ENCODE peak calls at places on chromosomes 13 and 19, in four cellular contexts. One of them, this sample, is unnamed.

GRCh38 chr13:64255988-64256387 is 2840.3 kb upstream of the PCDH20 start:
- DNase-seq in GM12878: no peak
- DNase-seq in K562: no peak
- DNase-seq in GM12891: no peak
- DNase-seq in this sample: no peak

GRCh38 chr13:41427700-41428099 is 29.6 kb upstream of the RGCC start:
- DNase-seq in GM12878: no peak
- DNase-seq in K562: no peak
- DNase-seq in GM12891: no peak
- DNase-seq in this sample: no peak

GRCh38 chr19:18453269-18454024 is 15.5 kb upstream of the ISYNA1 start:
- DNase-seq in GM12878: no peak
- DNase-seq in K562: no peak
- DNase-seq in GM12891: no peak
- DNase-seq in this sample: no peak

GRCh38 chr19:310141-310651 is 19.0 kb upstream of the PLPP2 start:
- DNase-seq in GM12878: no peak
- DNase-seq in K562: no peak
- DNase-seq in GM12891: no peak
- DNase-seq in this sample: no peak

GRCh38 chr13:85659493-85659892 is 139.7 kb downstream of the SLITRK6 start:
- DNase-seq in GM12878: no peak
- DNase-seq in K562: no peak
- DNase-seq in GM12891: no peak
- DNase-seq in this sample: no peak

GRCh38 chr19:48510421-48511268 is 990 bp downstream of the LMTK3 start:
- DNase-seq in GM12878: no peak
- DNase-seq in K562: peak
- DNase-seq in GM12891: no peak
- DNase-seq in this sample: peak

GRCh38 chr19:18518639-18519038 is 3.2 kb downstream of the ELL start:
- DNase-seq in GM12878: no peak
- DNase-seq in K562: no peak
- DNase-seq in GM12891: no peak
- DNase-seq in this sample: no peak

GRCh38 chr19:13838943-13839192 is 38.1 kb upstream of the NANOS3 start:
- DNase-seq in GM12878: no peak
- DNase-seq in K562: peak
- DNase-seq in GM12891: no peak
- DNase-seq in this sample: no peak

GRCh38 chr13:113802761-113803160 is 43.7 kb downstream of the TMEM255B start:
- DNase-seq in GM12878: no peak
- DNase-seq in K562: no peak
- DNase-seq in GM12891: no peak
- DNase-seq in this sample: no peak

GRCh38 chr19:14361824-14362223 is 19.4 kb upstream of the ADGRE5 start:
- DNase-seq in GM12878: no peak
- DNase-seq in K562: peak
- DNase-seq in GM12891: no peak
- DNase-seq in this sample: peak

GRCh38 chr13:99991013-99991805 is 9.6 kb downstream of the ZIC2 start:
- DNase-seq in GM12878: no peak
- DNase-seq in K562: no peak
- DNase-seq in GM12891: no peak
- DNase-seq in this sample: no peak

GRCh38 chr19:7670150-7670784 is 1.4 kb downstream of the RETN start:
- DNase-seq in GM12878: no peak
- DNase-seq in K562: no peak
- DNase-seq in GM12891: no peak
- DNase-seq in this sample: no peak

GRCh38 chr13:110415669-110416068 is 108.6 kb downstream of the COL4A2 start:
- DNase-seq in GM12878: no peak
- DNase-seq in K562: peak
- DNase-seq in GM12891: no peak
- DNase-seq in this sample: peak

GRCh38 chr13:73090812-73091187 is 32.0 kb downstream of the KLF5 start:
- DNase-seq in GM12878: no peak
- DNase-seq in K562: no peak
- DNase-seq in GM12891: no peak
- DNase-seq in this sample: no peak

GRCh38 chr13:48403151-48403631 is 9.7 kb downstream of the LPAR6 start:
- DNase-seq in GM12878: peak
- DNase-seq in K562: no peak
- DNase-seq in GM12891: peak
- DNase-seq in this sample: no peak
- TF ChIP-seq SPI1 in GM12878: no peak
- TF ChIP-seq SPI1 in K562: no peak
- TF ChIP-seq SPI1 in GM12891: peak
- TF ChIP-seq SPI1 in this sample: no peak

DNA sequence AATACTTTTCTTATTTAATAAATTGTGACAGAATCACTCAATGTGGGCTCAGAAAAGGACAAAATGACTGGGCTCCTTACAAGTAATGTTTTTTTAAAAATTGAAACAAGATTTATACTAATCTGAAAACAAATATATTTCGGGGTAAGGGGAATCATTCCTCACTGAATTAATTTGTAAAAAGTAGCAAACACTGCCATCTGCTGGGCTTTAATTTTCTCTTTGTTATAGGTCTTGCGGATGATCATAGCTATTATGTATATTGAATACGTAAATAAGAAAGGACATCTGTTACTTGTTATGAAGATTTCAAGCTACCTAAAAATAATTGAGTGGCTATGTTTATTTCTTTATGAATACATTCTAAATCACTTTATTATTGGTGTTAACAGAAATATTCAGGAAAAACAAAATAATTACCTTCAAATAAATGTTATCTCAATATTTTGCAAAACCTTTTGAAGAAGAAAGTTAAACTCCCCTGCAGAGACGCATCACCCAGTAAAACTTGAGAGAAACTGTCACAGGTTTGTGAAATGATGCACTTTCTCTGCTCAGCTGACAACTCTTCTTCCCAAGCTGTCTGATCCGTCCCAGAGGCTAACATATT is 17.8 kb upstream of the ENOX1 start:
- DNase-seq in GM12878: peak
- DNase-seq in K562: no peak
- DNase-seq in GM12891: no peak
- DNase-seq in this sample: no peak
- TF ChIP-seq SPI1 in GM12878: no peak
- TF ChIP-seq SPI1 in K562: no peak
- TF ChIP-seq SPI1 in GM12891: no peak
- TF ChIP-seq SPI1 in this sample: no peak

DNA sequence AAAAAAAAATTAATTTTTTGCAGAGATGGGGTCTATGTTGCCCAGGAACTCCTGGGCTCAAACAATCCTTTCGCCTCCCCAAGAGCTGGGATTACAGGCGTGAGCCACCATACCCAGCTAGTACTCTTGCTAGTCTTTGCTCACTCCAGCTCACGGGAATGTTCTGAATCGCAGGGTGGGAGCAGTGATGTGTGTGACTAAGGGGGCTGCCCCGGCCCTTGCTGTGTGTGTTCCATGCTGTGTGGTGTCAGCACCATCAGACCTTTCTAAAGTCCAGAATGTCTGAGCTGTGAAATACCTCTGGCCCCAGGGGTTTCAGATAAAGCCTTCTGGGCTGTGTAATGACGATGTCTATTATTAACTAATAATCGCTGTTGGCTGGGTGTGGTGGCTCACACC is 2.6 kb downstream of the ACP4 start:
- DNase-seq in GM12878: no peak
- DNase-seq in K562: no peak
- DNase-seq in GM12891: no peak
- DNase-seq in this sample: no peak
- TF ChIP-seq SPI1 in GM12878: no peak
- TF ChIP-seq SPI1 in K562: no peak
- TF ChIP-seq SPI1 in GM12891: no peak
- TF ChIP-seq SPI1 in this sample: no peak

GRCh38 chr13:35722438-35723060 is 246.1 kb upstream of the MAB21L1 start:
- DNase-seq in GM12878: no peak
- DNase-seq in K562: no peak
- DNase-seq in GM12891: no peak
- DNase-seq in this sample: no peak
- TF ChIP-seq SPI1 in GM12878: peak
- TF ChIP-seq SPI1 in K562: peak
- TF ChIP-seq SPI1 in GM12891: peak
- TF ChIP-seq SPI1 in this sample: peak

GRCh38 chr13:27261376-27261775 is 9.3 kb upstream of the RASL11A start:
- DNase-seq in GM12878: no peak
- DNase-seq in K562: no peak
- DNase-seq in GM12891: no peak
- DNase-seq in this sample: no peak

GRCh38 chr13:27257233-27257568 is 5.8 kb downstream of the RPL21 start:
- DNase-seq in GM12878: no peak
- DNase-seq in K562: no peak
- DNase-seq in GM12891: no peak
- DNase-seq in this sample: no peak

GRCh38 chr13:27258637-27259377 is 7.4 kb downstream of the RPL21 start:
- DNase-seq in GM12878: no peak
- DNase-seq in K562: no peak
- DNase-seq in GM12891: no peak
- DNase-seq in this sample: no peak

GRCh38 chr13:27257648-27258253 is 6.4 kb downstream of the RPL21 start:
- DNase-seq in GM12878: no peak
- DNase-seq in K562: no peak
- DNase-seq in GM12891: no peak
- DNase-seq in this sample: no peak

DNA sequence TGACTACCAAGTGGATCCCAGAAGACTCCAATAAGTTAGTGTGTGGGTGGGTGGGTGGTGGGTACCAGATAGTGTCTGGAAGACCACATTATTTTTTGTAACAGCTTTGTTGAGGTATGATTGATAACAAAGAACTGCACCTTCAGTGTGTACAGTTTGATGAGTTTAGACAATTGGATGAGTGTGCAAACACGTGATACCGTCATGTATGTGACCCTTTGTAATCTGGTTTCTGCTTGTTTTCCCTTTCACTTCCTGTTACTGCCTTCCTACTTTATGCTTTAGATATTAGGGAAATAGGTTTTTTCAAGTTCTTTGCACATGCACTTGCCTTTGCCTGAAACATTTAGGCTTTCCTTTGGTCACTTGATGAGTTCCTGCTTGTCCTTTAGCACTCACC is 8.5 kb downstream of the RPL21 start:
- DNase-seq in GM12878: no peak
- DNase-seq in K562: no peak
- DNase-seq in GM12891: no peak
- DNase-seq in this sample: no peak
- TF ChIP-seq SPI1 in GM12878: peak
- TF ChIP-seq SPI1 in K562: peak
- TF ChIP-seq SPI1 in GM12891: peak
- TF ChIP-seq SPI1 in this sample: peak

DNA sequence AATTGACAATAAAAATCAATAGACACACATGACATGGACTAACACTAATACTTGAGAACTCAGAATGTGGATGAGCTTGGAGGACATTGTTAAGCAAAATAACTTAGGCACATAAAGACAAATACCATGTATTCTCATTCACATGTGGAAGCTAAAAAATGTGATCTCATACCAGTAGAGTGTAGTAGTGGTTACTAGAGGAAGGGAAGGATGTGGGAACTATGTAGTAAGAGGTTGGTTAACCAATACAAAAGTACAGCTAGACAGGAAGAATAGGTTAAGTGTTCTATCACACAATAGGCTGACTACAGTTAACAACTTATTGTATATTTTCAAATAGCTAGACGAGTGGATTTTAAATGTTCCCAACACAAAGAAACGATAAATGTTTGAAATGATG is 415.8 kb upstream of the KLF12 start:
- DNase-seq in GM12878: no peak
- DNase-seq in K562: no peak
- DNase-seq in GM12891: no peak
- DNase-seq in this sample: peak
- TF ChIP-seq SPI1 in GM12878: no peak
- TF ChIP-seq SPI1 in K562: no peak
- TF ChIP-seq SPI1 in GM12891: no peak
- TF ChIP-seq SPI1 in this sample: peak